ENCODE peak calls at places on chromosomes 12 and 14, in ten cellular contexts. T is Right ventricle myocardium superior, X is neuronal stem cell, A is stomach, Q is foreskin fibroblast, D is left cardiac atrium, F is left colon, I is BE2C, O is PC-9, Z is thyroid gland. H is an unnamed sample.

GRCh38 chr14:61700104-61700886 is 5.0 kb downstream of the HIF1A start:
- DNase-seq in T (no peak), X (no peak), A (no peak), Q (no peak), D (no peak), F (no peak), I (no peak), O (no peak), Z (no peak), H (no peak)

GRCh38 chr12:15427913-15428312 is 105.6 kb downstream of the PTPRO start:
- DNase-seq in T (no peak), X (no peak), A (no peak), Q (no peak), D (no peak), F (no peak), I (no peak), O (no peak), Z (no peak), H (no peak)

GRCh38 chr14:22547948-22548750 is 40.9 kb downstream of the DAD1 start:
- DNase-seq in T (no peak), X (no peak), A (no peak), Q (no peak), D (no peak), F (no peak), I (no peak), O (no peak), Z (no peak), H (no peak)

GRCh38 chr12:114580306-114580705 is 103.7 kb downstream of the TBX3 start:
- DNase-seq in T (no peak), X (no peak), A (no peak), Q (no peak), D (no peak), F (no peak), I (no peak), O (no peak), Z (no peak), H (no peak)

GRCh38 chr12:53949631-53950440 is 4.9 kb upstream of the HOXC12 start:
- DNase-seq in T (no peak), X (no peak), A (no peak), Q (no peak), D (no peak), F (no peak), I (no peak), O (no peak), Z (no peak), H (peak; percentile 65)

GRCh38 chr14:81200041-81200440 is 20.7 kb downstream of the GTF2A1 start:
- DNase-seq in T (no peak), X (no peak), A (no peak), Q (no peak), D (no peak), F (no peak), I (no peak), O (no peak), Z (no peak), H (no peak)

GRCh38 chr12:106238146-106238545 is 9.7 kb downstream of the CKAP4 start:
- DNase-seq in T (no peak), X (no peak), A (no peak), Q (no peak), D (peak; percentile 40), F (no peak), I (no peak), O (no peak), Z (no peak), H (no peak)

GRCh38 chr12:24898606-24899005 is 50.3 kb downstream of the BCAT1 start:
- DNase-seq in T (no peak), X (no peak), A (no peak), Q (peak; percentile 67), D (no peak), F (no peak), I (no peak), O (no peak), Z (no peak), H (no peak)

GRCh38 chr12:90368081-90368480 is 586.9 kb downstream of the CCER1 start:
- DNase-seq in T (no peak), X (no peak), A (no peak), Q (no peak), D (no peak), F (no peak), I (no peak), O (no peak), Z (no peak), H (no peak)

GRCh38 chr14:37254411-37254947 is 56.7 kb downstream of the MIPOL1 start:
- DNase-seq in T (no peak), X (no peak), A (no peak), Q (no peak), D (no peak), F (no peak), I (no peak), O (no peak), Z (no peak), H (no peak)

GRCh38 chr12:121576851-121577391 is 3.9 kb downstream of the KDM2B start:
- DNase-seq in T (no peak), X (peak; percentile 87), A (no peak), Q (peak; percentile 95), D (no peak), F (no peak), I (no peak), O (peak; percentile 42), Z (peak; percentile 26), H (no peak)

GRCh38 chr14:73712540-73713141 is 1.5 kb downstream of the PNMA1 start:
- DNase-seq in T (no peak), X (peak; percentile 21), A (no peak), Q (peak; percentile 49), D (no peak), F (no peak), I (peak; percentile 46), O (no peak), Z (no peak), H (no peak)

H was measured in HuH-7.